ENCODE peak calls at places on chromosome 15, in eight cellular contexts. C is SIG-M5, J is NCI-H524, M is Karpas-422, Z is HS-5, U is GM23248, E is iris pigment epithelial cell, S is NAMALWA. R is an unnamed sample.
A peak's percentile ranks its signal among the peaks of the same experiment; 100 is the strongest.

GRCh38 chr15:52678468-52679231 is 538 bp downstream of the ATOSA start:
- DNase-seq in Z (no peak), J (peak; percentile 49), E (peak; percentile 79), U (peak; percentile 89), S (peak; percentile 64), M (peak; percentile 78), C (no peak), R (peak; percentile 78)

GRCh38 chr15:73560501-73561117 is 72.6 kb downstream of the NPTN start:
- DNase-seq in M (peak; percentile 89), Z (peak; percentile 39), E (peak; percentile 68), J (peak; percentile 80), S (peak; percentile 77), C (no peak), U (peak; percentile 76), R (no peak)

GRCh38 chr15:55357774-55358173 is 38.8 kb downstream of the PIGB start:
- DNase-seq in M (no peak), S (no peak), Z (peak; percentile 24), U (peak; percentile 84), E (peak; percentile 77), J (peak; percentile 20), C (no peak), R (no peak)

GRCh38 chr15:25735550-25736384 is 127.4 kb downstream of the ATP10A start:
- DNase-seq in U (no peak), J (peak; percentile 84), M (no peak), C (no peak), Z (no peak), S (no peak), E (no peak), R (no peak)

GRCh38 chr15:48603123-48603500 is 42.4 kb downstream of the FBN1 start:
- DNase-seq in M (no peak), U (peak; percentile 24), C (no peak), J (no peak), Z (no peak), E (peak; percentile 40), S (no peak), R (no peak)

GRCh38 chr15:56211064-56211463 is 32.6 kb downstream of the RFX7 start:
- DNase-seq in M (no peak), C (no peak), Z (no peak), J (no peak), S (no peak), U (no peak), E (no peak), R (no peak)

GRCh38 chr15:38873151-38873550 is 308.5 kb upstream of the RASGRP1 start:
- DNase-seq in J (peak; percentile 4), Z (no peak), U (no peak), E (no peak), S (no peak), C (no peak), M (no peak), R (no peak)

GRCh38 chr15:78201281-78202190 is 32.8 kb downstream of the ACSBG1 start:
- DNase-seq in J (no peak), M (no peak), Z (no peak), S (no peak), C (no peak), U (no peak), E (no peak), R (no peak)

GRCh38 chr15:80550910-80551265 is 144.2 kb upstream of the ABHD17C start:
- DNase-seq in Z (no peak), S (no peak), J (no peak), M (no peak), E (peak; percentile 80), U (peak; percentile 62), C (no peak), R (no peak)

GRCh38 chr15:95839367-95839782 is 491.1 kb upstream of the NR2F2 start:
- DNase-seq in E (peak; percentile 28), Z (no peak), S (no peak), C (no peak), U (no peak), M (no peak), J (no peak), R (no peak)

GRCh38 chr15:66682865-66683264 is 19.2 kb upstream of the SMAD6 start:
- DNase-seq in U (peak; percentile 62), C (no peak), E (peak; percentile 62), J (no peak), Z (no peak), M (no peak), S (no peak), R (no peak)